ENCODE peak calls at places on chromosome 21, in four cellular contexts. S is fibroblast of mammary gland, E is astrocyte of the spinal cord, N is omental fat pad. D is an unnamed sample.

GRCh38 chr21:27423073-27423472 is 456.2 kb upstream of the ADAMTS5 start:
- DNase-seq in S (peak), E (peak), N (no peak), D (peak)

GRCh38 chr21:46545363-46545762 is 59.5 kb downstream of the S100B start:
- DNase-seq in S (no peak), E (no peak), N (no peak), D (no peak)

GRCh38 chr21:31173881-31174555 is 135.7 kb upstream of the KRTAP19-8 start:
- DNase-seq in S (no peak), E (no peak), N (no peak), D (no peak)

GRCh38 chr21:30615199-30615598 is 1.0 kb upstream of the KRTAP20-1 start:
- DNase-seq in S (no peak), E (no peak), N (no peak), D (no peak)

GRCh38 chr21:15533618-15534017 is 196.2 kb upstream of the USP25 start:
- DNase-seq in S (no peak), E (no peak), N (no peak), D (no peak)

GRCh38 chr21:34835526-34835925 is 166.7 kb downstream of the CLIC6 start:
- DNase-seq in S (peak), E (peak), N (no peak), D (peak)

GRCh38 chr21:46142581-46143473 is 12.6 kb downstream of the FTCD start:
- DNase-seq in S (no peak), E (no peak), N (no peak), D (no peak)

GRCh38 chr21:36461918-36462486 is 17.9 kb downstream of the CLDN14 start:
- DNase-seq in S (no peak), E (no peak), N (no peak), D (no peak)

GRCh38 chr21:37829043-37829442 is 87.2 kb downstream of the KCNJ6 start:
- DNase-seq in S (no peak), E (no peak), N (no peak), D (no peak)

GRCh38 chr21:42441963-42442362 is 38.3 kb downstream of the UBASH3A start:
- DNase-seq in S (no peak), E (no peak), N (no peak), D (no peak)

GRCh38 chr21:29217818-29218252 is 80.9 kb upstream of the BACH1 start:
- DNase-seq in S (peak), E (peak), N (no peak), D (peak)

GRCh38 chr21:46559291-46559983 is 45.4 kb downstream of the S100B start:
- DNase-seq in S (no peak), E (no peak), N (no peak), D (no peak)

GRCh38 chr21:36575306-36575705 is 95.4 kb upstream of the CLDN14 start:
- DNase-seq in S (no peak), E (no peak), N (no peak), D (no peak)

GRCh38 chr21:30372139-30372770 is at the start of gene KRTAP13-2:
- DNase-seq in S (no peak), E (no peak), N (no peak), D (no peak)

GRCh38 chr21:33971492-33972013 is 55.9 kb upstream of the ATP5PO start:
- DNase-seq in S (peak), E (peak), N (no peak), D (no peak)

GRCh38 chr21:21682172-21682571 is 684.0 kb downstream of the NCAM2 start:
- DNase-seq in S (peak), E (peak), N (no peak), D (peak)

GRCh38 chr21:30733026-30733425 is 14.0 kb downstream of the KRTAP21-2 start:
- DNase-seq in S (no peak), E (no peak), N (no peak), D (no peak)

GRCh38 chr21:46540087-46540710 is 64.7 kb downstream of the S100B start:
- DNase-seq in S (no peak), E (no peak), N (no peak), D (no peak)

GRCh38 chr21:26948194-26948593 is 18.7 kb downstream of the ADAMTS5 start:
- DNase-seq in S (peak), E (peak), N (no peak), D (no peak)

GRCh38 chr21:35037384-35038105 is 11.6 kb downstream of the RUNX1 start:
- DNase-seq in S (no peak), E (no peak), N (no peak), D (no peak)

GRCh38 chr21:37647781-37648180 is 268.5 kb downstream of the KCNJ6 start:
- DNase-seq in S (no peak), E (no peak), N (no peak), D (no peak)

GRCh38 chr21:44802396-44803153 is 955 bp upstream of the UBE2G2 start:
- DNase-seq in S (no peak), E (no peak), N (no peak), D (no peak)

GRCh38 chr21:44803651-44804050 is 2.0 kb upstream of the UBE2G2 start:
- DNase-seq in S (no peak), E (no peak), N (no peak), D (no peak)

GRCh38 chr21:44800103-44800502 is 1.5 kb downstream of the UBE2G2 start:
- DNase-seq in S (peak), E (peak), N (no peak), D (peak)

GRCh38 chr21:44801468-44802395 is at the start of gene UBE2G2:
- DNase-seq in S (peak), E (peak), N (peak), D (peak)

GRCh38 chr21:44800971-44801467 is 601 bp downstream of the UBE2G2 start:
- DNase-seq in S (peak), E (peak), N (no peak), D (peak)
- TF ChIP-seq CTCF in S (peak), E (peak), N (no peak), D (no peak)

DNA sequence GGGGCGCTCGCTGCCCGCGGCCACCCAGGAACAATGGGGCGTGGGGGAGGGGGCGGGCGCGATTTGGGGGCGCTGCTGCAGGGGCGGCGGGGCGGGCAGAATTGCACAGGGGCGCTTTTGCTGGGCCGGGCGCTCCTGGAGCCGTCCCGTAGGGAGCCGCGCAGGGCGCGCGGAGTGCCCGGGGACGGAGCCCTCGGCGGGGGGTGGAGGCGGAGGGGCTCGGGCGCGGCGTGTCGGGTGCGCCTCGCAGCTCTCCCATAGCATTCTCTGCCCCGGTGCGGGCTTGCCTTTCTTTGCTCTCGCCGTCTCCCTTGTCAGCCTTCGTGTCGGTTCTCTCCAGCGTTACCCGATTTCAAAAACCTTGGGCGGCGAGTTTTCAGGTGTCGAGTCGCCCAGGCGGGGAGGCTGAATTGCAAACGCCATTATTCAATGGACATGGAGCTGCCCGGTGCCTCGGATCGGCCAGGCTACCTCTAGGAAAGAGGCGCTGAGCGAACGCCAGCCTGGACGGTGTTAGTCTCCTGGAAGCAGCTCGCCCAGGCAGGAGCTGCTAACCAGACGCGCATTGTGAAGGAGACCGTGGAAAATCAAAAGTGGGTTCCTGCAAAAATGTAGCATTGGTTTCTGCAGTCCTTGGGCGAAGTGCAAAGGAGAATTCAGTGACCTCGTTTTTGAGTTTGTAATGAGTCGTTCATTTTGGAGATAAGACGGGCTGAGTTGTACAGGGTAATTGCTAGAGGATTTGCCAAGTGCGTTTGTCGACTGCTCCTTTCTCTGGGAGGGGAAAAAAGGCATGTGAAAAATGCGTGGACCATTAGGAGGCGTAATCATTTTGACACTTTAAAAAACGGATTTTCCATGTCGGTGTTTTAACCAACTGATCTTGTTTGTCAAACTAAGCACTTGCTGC is 626 bp downstream of the CXADR start:
- DNase-seq in S (peak), E (peak), N (no peak), D (peak)
- TF ChIP-seq CTCF in S (no peak), E (no peak), N (no peak), D (no peak)

GRCh38 chr21:38956006-38956405 is 150.3 kb downstream of the ETS2 start:
- DNase-seq in S (no peak), E (no peak), N (no peak), D (no peak)

GRCh38 chr21:38952890-38953289 is 147.2 kb downstream of the ETS2 start:
- DNase-seq in S (no peak), E (no peak), N (no peak), D (no peak)

GRCh38 chr21:38953516-38953915 is 147.8 kb downstream of the ETS2 start:
- DNase-seq in S (no peak), E (no peak), N (no peak), D (no peak)

GRCh38 chr21:38955495-38955894 is 149.8 kb downstream of the ETS2 start:
- DNase-seq in S (peak), E (no peak), N (no peak), D (no peak)

GRCh38 chr21:38954450-38955059 is 148.8 kb downstream of the ETS2 start:
- DNase-seq in S (no peak), E (no peak), N (no peak), D (no peak)
- TF ChIP-seq CTCF in S (no peak), E (no peak), N (no peak), D (no peak)

GRCh38 chr21:32424674-32425073 is 12.2 kb downstream of the EVA1C start:
- DNase-seq in S (peak), E (peak), N (no peak), D (no peak)
- TF ChIP-seq CTCF in S (no peak), E (no peak), N (no peak), D (no peak)

DNA sequence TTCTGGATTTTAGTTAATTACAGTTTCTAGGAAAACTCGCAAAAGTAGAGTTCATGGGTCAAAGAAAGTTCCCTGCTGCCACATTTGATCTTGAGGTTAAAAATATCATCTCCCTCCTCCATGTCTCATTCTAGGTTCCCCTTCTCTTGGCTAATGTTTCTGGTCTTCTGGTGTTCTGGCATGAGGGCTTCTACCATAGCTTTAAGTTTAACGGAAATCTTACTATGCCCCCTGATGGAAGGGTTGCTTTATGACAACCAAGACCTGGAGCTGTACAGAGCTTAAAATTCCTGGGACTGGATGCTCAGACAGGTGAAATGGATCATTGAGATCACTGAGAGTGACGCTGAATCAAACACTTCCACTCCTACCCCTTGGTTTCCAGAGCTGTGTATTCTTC is 1881.7 kb downstream of the MRPL39 start:
- DNase-seq in S (no peak), E (no peak), N (no peak), D (no peak)
- TF ChIP-seq CTCF in S (no peak), E (no peak), N (no peak), D (no peak)

GRCh38 chr21:40852563-40852962 is 5.6 kb upstream of the DSCAM start:
- DNase-seq in S (no peak), E (no peak), N (no peak), D (no peak)
- TF ChIP-seq CTCF in S (no peak), E (no peak), N (no peak), D (no peak)

GRCh38 chr21:17901458-17902092 is 82.4 kb upstream of the C21orf91 start:
- DNase-seq in S (peak), E (peak), N (no peak), D (peak)
- TF ChIP-seq CTCF in S (no peak), E (no peak), N (no peak), D (no peak)

GRCh38 chr21:25888711-25889110 is 153.9 kb downstream of the GABPA start:
- DNase-seq in S (no peak), E (no peak), N (no peak), D (no peak)

GRCh38 chr21:25885880-25886279 is 151.1 kb downstream of the GABPA start:
- DNase-seq in S (no peak), E (no peak), N (no peak), D (peak)

GRCh38 chr21:25887646-25888321 is 153.0 kb downstream of the GABPA start:
- DNase-seq in S (no peak), E (no peak), N (no peak), D (no peak)

GRCh38 chr21:25885405-25885804 is 150.6 kb downstream of the GABPA start:
- DNase-seq in S (no peak), E (no peak), N (no peak), D (no peak)

DNA sequence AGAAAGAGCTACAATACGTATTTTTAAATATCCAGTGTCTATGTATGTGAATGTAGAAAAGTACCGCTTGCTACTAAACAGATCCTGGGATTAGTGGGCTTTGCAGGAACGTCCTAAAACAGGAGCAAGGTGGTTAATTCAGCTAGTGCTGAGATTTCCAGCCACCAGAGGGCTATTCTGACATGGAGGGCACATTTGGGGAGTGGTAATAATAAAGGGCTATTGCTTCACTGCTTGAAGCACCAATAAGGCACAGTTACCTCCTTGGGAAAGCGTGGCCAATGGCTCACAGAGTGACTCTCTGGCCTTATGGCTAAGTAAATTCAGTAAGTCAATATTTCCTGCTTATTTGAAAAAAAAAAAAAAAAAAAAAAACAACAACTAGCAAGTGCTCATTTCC is 152.4 kb downstream of the GABPA start:
- DNase-seq in S (peak), E (no peak), N (no peak), D (no peak)
- TF ChIP-seq CTCF in S (no peak), E (peak), N (no peak), D (no peak)

GRCh38 chr21:39097981-39098380 is 85.3 kb downstream of the PSMG1 start:
- DNase-seq in S (no peak), E (no peak), N (no peak), D (no peak)

GRCh38 chr21:39097335-39097861 is 85.9 kb downstream of the PSMG1 start:
- DNase-seq in S (no peak), E (no peak), N (no peak), D (no peak)

GRCh38 chr21:39094847-39095525 is 88.3 kb downstream of the PSMG1 start:
- DNase-seq in S (peak), E (peak), N (no peak), D (peak)

GRCh38 chr21:39095681-39096080 is 87.6 kb downstream of the PSMG1 start:
- DNase-seq in S (no peak), E (no peak), N (no peak), D (no peak)

DNA sequence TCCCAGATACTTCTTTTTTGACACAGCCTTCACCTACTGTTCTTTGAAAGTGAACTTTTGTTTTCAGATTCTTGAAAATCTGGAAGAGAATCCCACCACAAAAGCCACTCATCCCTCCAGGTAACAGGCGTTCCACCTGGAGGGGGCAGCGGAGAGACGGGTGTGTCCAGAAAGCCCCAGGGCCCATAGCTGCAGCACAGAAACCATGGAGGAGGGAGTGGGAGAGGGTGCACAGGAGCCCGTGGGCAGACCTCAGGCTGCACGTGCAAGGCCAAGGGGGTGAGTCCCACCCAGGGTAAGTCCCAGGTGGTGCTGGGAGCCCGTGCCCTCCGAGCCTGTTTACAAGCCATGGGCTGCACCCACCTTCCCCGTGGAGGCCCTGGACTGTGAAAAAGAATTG is 86.5 kb downstream of the PSMG1 start:
- DNase-seq in S (no peak), E (no peak), N (no peak), D (no peak)
- TF ChIP-seq CTCF in S (no peak), E (peak), N (no peak), D (no peak)

DNA sequence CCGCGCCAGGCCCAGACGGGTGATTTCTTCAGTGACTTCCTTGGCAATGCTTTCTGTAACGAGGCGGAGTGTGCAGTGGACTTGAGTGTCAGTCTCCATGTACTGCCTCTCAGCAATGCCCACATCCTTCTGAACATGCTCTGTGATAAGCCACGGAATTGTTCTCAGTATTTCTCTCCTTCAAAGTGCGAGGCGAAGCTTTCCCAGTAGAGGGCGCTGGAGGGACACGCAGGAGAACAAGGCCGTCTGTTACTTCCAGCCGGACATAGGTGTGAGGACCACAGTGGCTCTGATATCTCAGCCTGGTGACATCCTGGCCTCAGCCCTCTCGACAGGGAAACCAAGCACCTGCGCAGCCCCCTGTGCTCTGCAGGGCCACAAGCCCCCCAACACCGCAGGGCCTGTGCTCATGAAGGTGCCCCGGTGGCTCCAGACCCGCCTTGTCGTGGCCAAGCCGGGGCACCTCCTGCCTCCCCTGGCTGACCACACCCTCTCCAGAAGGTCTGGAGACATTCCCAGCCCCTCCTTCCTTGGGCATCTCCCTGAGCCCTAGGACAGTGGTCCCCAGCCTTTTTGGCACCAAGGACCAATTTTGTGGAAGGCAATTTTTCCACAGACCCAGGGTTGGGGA is 46.1 kb upstream of the BACE2 start:
- DNase-seq in S (peak), E (peak), N (peak), D (peak)
- TF ChIP-seq CTCF in S (peak), E (peak), N (no peak), D (peak)

D was measured in fibroblast of the aortic adventitia.